ENCODE peak calls at places on chromosomes 5 and 9, in eight cellular contexts. L is SHP77; C is RWPE1; I is HAP-1; P is retinal pigment epithelial cell; Y is activated gamma-delta T cell treated with anti-CD3 and anti-CD28 coated beads, Interleukin-2, amount 50 U/mL, for 16 hours; J is CD4-positive, alpha-beta memory T cell; Q is caudate nucleus. T is an unnamed sample.

GRCh38 chr5:62572918-62573514 is 5.6 kb upstream of the LRRC70 start:
- DNase-seq in L (no peak), C (no peak), I (peak), P (peak), Y (no peak), J (no peak), Q (no peak), T (no peak)

GRCh38 chr9:34717996-34718614 is 8.2 kb upstream of the CCL21 start:
- DNase-seq in L (no peak), C (no peak), I (no peak), P (no peak), Y (no peak), J (no peak), Q (no peak), T (no peak)

GRCh38 chr5:156121234-156121633 is 205.7 kb upstream of the SGCD start:
- DNase-seq in L (no peak), C (no peak), I (no peak), P (no peak), Y (no peak), J (no peak), Q (no peak), T (no peak)

GRCh38 chr5:177509361-177509951 is at the start of gene DOK3:
- DNase-seq in L (no peak), C (no peak), I (no peak), P (no peak), Y (no peak), J (no peak), Q (no peak), T (no peak)

GRCh38 chr9:137379761-137380161 is 43.2 kb downstream of the EXD3 start:
- DNase-seq in L (no peak), C (no peak), I (no peak), P (no peak), Y (no peak), J (no peak), Q (no peak), T (no peak)

GRCh38 chr5:95392593-95393182 is 1.5 kb downstream of the FAM81B start:
- DNase-seq in L (peak), C (peak), I (no peak), P (peak), Y (no peak), J (no peak), Q (no peak), T (no peak)

GRCh38 chr5:16931334-16932110 is 4.6 kb downstream of the MYO10 start:
- DNase-seq in L (peak), C (no peak), I (no peak), P (no peak), Y (no peak), J (no peak), Q (no peak), T (no peak)

GRCh38 chr5:177995691-177996595 is at the start of gene PROP1:
- DNase-seq in L (no peak), C (no peak), I (no peak), P (no peak), Y (no peak), J (no peak), Q (no peak), T (no peak)

GRCh38 chr5:38670878-38671277 is 114.4 kb upstream of the LIFR start:
- DNase-seq in L (no peak), C (no peak), I (no peak), P (no peak), Y (no peak), J (no peak), Q (no peak), T (no peak)

GRCh38 chr5:64775288-64775687 is 6.6 kb downstream of the CWC27 start:
- DNase-seq in L (no peak), C (no peak), I (no peak), P (no peak), Y (no peak), J (no peak), Q (no peak), T (no peak)

GRCh38 chr5:168870914-168871313 is 291.7 kb upstream of the PANK3 start:
- DNase-seq in L (no peak), C (no peak), I (no peak), P (no peak), Y (no peak), J (no peak), Q (no peak), T (no peak)

GRCh38 chr5:135591277-135591676 is 12.5 kb upstream of the CXCL14 start:
- DNase-seq in L (no peak), C (peak), I (no peak), P (no peak), Y (no peak), J (no peak), Q (no peak), T (no peak)

GRCh38 chr9:90559075-90560073 is 83.2 kb downstream of the DIRAS2 start:
- DNase-seq in L (no peak), C (no peak), I (no peak), P (no peak), Y (no peak), J (no peak), Q (no peak), T (no peak)

GRCh38 chr9:126857261-126857960 is 3.0 kb upstream of the ZBTB34 start:
- DNase-seq in L (peak), C (no peak), I (no peak), P (no peak), Y (no peak), J (no peak), Q (no peak), T (no peak)

GRCh38 chr5:20323323-20323722 is 335.3 kb upstream of the CDH18 start:
- DNase-seq in L (no peak), C (no peak), I (no peak), P (no peak), Y (no peak), J (no peak), Q (no peak), T (no peak)

GRCh38 chr9:5292141-5292540 is 12.4 kb downstream of the RLN2 start:
- DNase-seq in L (no peak), C (no peak), I (no peak), P (no peak), Y (no peak), J (no peak), Q (no peak), T (no peak)

GRCh38 chr5:126594676-126595485 is at the start of gene ALDH7A1:
- DNase-seq in L (peak), C (peak), I (peak), P (peak), Y (no peak), J (peak), Q (peak), T (no peak)

GRCh38 chr5:171449426-171449825 is 30.0 kb downstream of the FGF18 start:
- DNase-seq in L (no peak), C (no peak), I (no peak), P (no peak), Y (no peak), J (no peak), Q (no peak), T (no peak)

GRCh38 chr5:14685757-14686156 is 21.2 kb downstream of the OTULIN start:
- DNase-seq in L (peak), C (peak), I (peak), P (no peak), Y (no peak), J (peak), Q (no peak), T (peak)

GRCh38 chr5:7815757-7816534 is 35.0 kb downstream of the CFAP90 start:
- DNase-seq in L (peak), C (peak), I (peak), P (peak), Y (peak), J (peak), Q (peak), T (peak)

GRCh38 chr9:93084471-93084881 is 11.5 kb upstream of the CARD19 start:
- DNase-seq in L (no peak), C (no peak), I (no peak), P (no peak), Y (no peak), J (no peak), Q (no peak), T (no peak)